ENCODE peak calls at places on chromosome 21, in seven cellular contexts. A is ELR, P is astrocyte of the cerebellum, U is LoVo, D is GM18507, R is GM23338, I is cardiac fibroblast. L is an unnamed sample.

GRCh38 chr21:39911286-39911685 is 44.0 kb downstream of the PCP4 start:
- DNase-seq in A (no peak), P (no peak), U (peak; percentile 12), D (no peak), R (peak; percentile 60), I (no peak), L (no peak)

GRCh38 chr21:34704119-34704518 is 35.3 kb downstream of the CLIC6 start:
- DNase-seq in A (peak; percentile 1), P (peak; percentile 8), U (no peak), D (no peak), R (no peak), I (peak; percentile 6), L (peak; percentile 96)

GRCh38 chr21:45248893-45249381 is 38.8 kb downstream of the POFUT2 start:
- DNase-seq in A (peak; percentile 16), P (no peak), U (no peak), D (no peak), R (peak; percentile 42), I (peak; percentile 36), L (peak; percentile 41)

GRCh38 chr21:25557170-25557569 is 50.1 kb downstream of the MRPL39 start:
- DNase-seq in A (peak; percentile 65), P (no peak), U (no peak), D (no peak), R (no peak), I (no peak), L (no peak)

GRCh38 chr21:31182231-31183129 is 144.2 kb upstream of the KRTAP19-8 start:
- DNase-seq in A (no peak), P (no peak), U (no peak), D (no peak), R (no peak), I (no peak), L (no peak)

GRCh38 chr21:46386726-46387073 is 62.7 kb downstream of the PCNT start:
- DNase-seq in A (no peak), P (no peak), U (no peak), D (no peak), R (no peak), I (no peak), L (no peak)

GRCh38 chr21:15291621-15292266 is 226.9 kb upstream of the NRIP1 start:
- DNase-seq in A (no peak), P (no peak), U (no peak), D (no peak), R (no peak), I (no peak), L (no peak)

GRCh38 chr21:42248783-42249597 is 30.1 kb downstream of the ABCG1 start:
- DNase-seq in A (no peak), P (no peak), U (no peak), D (peak; percentile 58), R (no peak), I (no peak), L (no peak)

GRCh38 chr21:41171210-41171609 is 3.2 kb downstream of the BACE2 start:
- DNase-seq in A (no peak), P (no peak), U (no peak), D (no peak), R (no peak), I (peak; percentile 75), L (no peak)

GRCh38 chr21:46206163-46207005 is 22.1 kb upstream of the SPATC1L start:
- DNase-seq in A (no peak), P (no peak), U (no peak), D (no peak), R (no peak), I (no peak), L (no peak)

GRCh38 chr21:30083120-30083945 is 83.3 kb downstream of the CLDN17 start:
- DNase-seq in A (no peak), P (no peak), U (no peak), D (no peak), R (peak; percentile 87), I (no peak), L (no peak)

GRCh38 chr21:33893917-33894316 is 21.7 kb downstream of the ATP5PO start:
- DNase-seq in A (no peak), P (no peak), U (no peak), D (no peak), R (no peak), I (no peak), L (no peak)

GRCh38 chr21:35925497-35925896 is 134.8 kb downstream of the SETD4 start:
- DNase-seq in A (peak; percentile 23), P (peak; percentile 72), U (no peak), D (no peak), R (no peak), I (peak; percentile 37), L (peak; percentile 17)

GRCh38 chr21:45613396-45613795 is 30.1 kb upstream of the PCBP3 start:
- DNase-seq in A (no peak), P (no peak), U (no peak), D (no peak), R (no peak), I (no peak), L (no peak)

GRCh38 chr21:38123626-38124025 is 133.2 kb upstream of the KCNJ15 start:
- DNase-seq in A (no peak), P (no peak), U (no peak), D (no peak), R (no peak), I (no peak), L (no peak)

GRCh38 chr21:21971384-21971783 is 973.2 kb downstream of the NCAM2 start:
- DNase-seq in A (peak; percentile 62), P (no peak), U (no peak), D (no peak), R (no peak), I (no peak), L (no peak)

GRCh38 chr21:37787456-37787855 is 128.8 kb downstream of the KCNJ6 start:
- DNase-seq in A (peak; percentile 91), P (peak; percentile 73), U (no peak), D (no peak), R (no peak), I (peak; percentile 93), L (peak; percentile 96)

GRCh38 chr21:38747796-38748195 is 57.9 kb upstream of the ETS2 start:
- DNase-seq in A (no peak), P (no peak), U (no peak), D (no peak), R (no peak), I (no peak), L (no peak)

GRCh38 chr21:42278750-42279149 is 36.5 kb downstream of the TFF3 start:
- DNase-seq in A (no peak), P (no peak), U (no peak), D (no peak), R (no peak), I (no peak), L (no peak)

GRCh38 chr21:27528697-27529096 is 561.8 kb upstream of the ADAMTS5 start:
- DNase-seq in A (peak; percentile 30), P (no peak), U (no peak), D (no peak), R (no peak), I (no peak), L (peak; percentile 65)

GRCh38 chr21:39658066-39658465 is 45.3 kb downstream of the B3GALT5 start:
- DNase-seq in A (no peak), P (no peak), U (no peak), D (no peak), R (no peak), I (no peak), L (no peak)

L was measured in EH.